ENCODE peak calls at places on chromosomes 6 and 20, in eight cellular contexts. S is PC-9, Q is neural progenitor cell, D is fibroblast of lung, O is OCI-LY7, Z is endothelial cell of umbilical vein, U is HCT116, K is MM.1S. B is an unnamed sample.

GRCh38 chr20:51594206-51594998 is 51.9 kb upstream of the NFATC2 start:
- DNase-seq in S (no peak), Q (no peak), D (no peak), O (no peak), Z (no peak), U (no peak), K (no peak), B (no peak)

GRCh38 chr6:7909323-7910276 is 988 bp downstream of the TXNDC5 start:
- DNase-seq in S (peak; percentile 52), Q (peak; percentile 77), D (peak; percentile 48), O (peak; percentile 46), Z (peak; percentile 84), U (no peak), K (peak; percentile 36), B (peak; percentile 32)

GRCh38 chr6:62371840-62372239 is 85.8 kb upstream of the KHDRBS2 start:
- DNase-seq in S (no peak), Q (no peak), D (no peak), O (no peak), Z (no peak), U (no peak), K (no peak), B (no peak)

GRCh38 chr6:128725271-128726233 is 157.4 kb upstream of the LAMA2 start:
- DNase-seq in S (peak; percentile 3), Q (peak; percentile 61), D (peak; percentile 52), O (peak; percentile 20), Z (peak; percentile 44), U (peak; percentile 41), K (no peak), B (no peak)

GRCh38 chr6:41780623-41781301 is at the start of gene PRICKLE4:
- DNase-seq in S (peak; percentile 69), Q (peak; percentile 69), D (no peak), O (no peak), Z (peak; percentile 43), U (no peak), K (no peak), B (no peak)

GRCh38 chr6:150202404-150202803 is 59.6 kb downstream of the PPP1R14C start:
- DNase-seq in S (peak; percentile 30), Q (no peak), D (peak; percentile 59), O (no peak), Z (no peak), U (no peak), K (no peak), B (peak; percentile 66)

GRCh38 chr6:21348462-21349195 is 244.9 kb upstream of the SOX4 start:
- DNase-seq in S (peak; percentile 68), Q (peak; percentile 29), D (peak; percentile 80), O (no peak), Z (peak; percentile 58), U (no peak), K (no peak), B (peak; percentile 53)

GRCh38 chr6:35047265-35048011 is 93.7 kb downstream of the TCP11 start:
- DNase-seq in S (no peak), Q (no peak), D (peak; percentile 66), O (no peak), Z (peak; percentile 64), U (no peak), K (peak; percentile 8), B (no peak)

GRCh38 chr6:140051521-140052455 is 677.3 kb upstream of the CITED2 start:
- DNase-seq in S (no peak), Q (no peak), D (peak; percentile 99), O (no peak), Z (peak; percentile 41), U (no peak), K (no peak), B (peak; percentile 95)

GRCh38 chr6:48086187-48086586 is 24.8 kb downstream of the PTCHD4 start:
- DNase-seq in S (no peak), Q (no peak), D (no peak), O (no peak), Z (no peak), U (no peak), K (no peak), B (no peak)

GRCh38 chr20:48025661-48026060 is 240.4 kb upstream of the SULF2 start:
- DNase-seq in S (no peak), Q (no peak), D (peak; percentile 89), O (no peak), Z (no peak), U (no peak), K (no peak), B (peak; percentile 70)

GRCh38 chr20:2276015-2276414 is 19.8 kb upstream of the TGM3 start:
- DNase-seq in S (no peak), Q (no peak), D (no peak), O (no peak), Z (no peak), U (no peak), K (no peak), B (no peak)

GRCh38 chr20:2279245-2279779 is 16.5 kb upstream of the TGM3 start:
- DNase-seq in S (no peak), Q (no peak), D (peak; percentile 7), O (no peak), Z (no peak), U (no peak), K (no peak), B (no peak)

DNA sequence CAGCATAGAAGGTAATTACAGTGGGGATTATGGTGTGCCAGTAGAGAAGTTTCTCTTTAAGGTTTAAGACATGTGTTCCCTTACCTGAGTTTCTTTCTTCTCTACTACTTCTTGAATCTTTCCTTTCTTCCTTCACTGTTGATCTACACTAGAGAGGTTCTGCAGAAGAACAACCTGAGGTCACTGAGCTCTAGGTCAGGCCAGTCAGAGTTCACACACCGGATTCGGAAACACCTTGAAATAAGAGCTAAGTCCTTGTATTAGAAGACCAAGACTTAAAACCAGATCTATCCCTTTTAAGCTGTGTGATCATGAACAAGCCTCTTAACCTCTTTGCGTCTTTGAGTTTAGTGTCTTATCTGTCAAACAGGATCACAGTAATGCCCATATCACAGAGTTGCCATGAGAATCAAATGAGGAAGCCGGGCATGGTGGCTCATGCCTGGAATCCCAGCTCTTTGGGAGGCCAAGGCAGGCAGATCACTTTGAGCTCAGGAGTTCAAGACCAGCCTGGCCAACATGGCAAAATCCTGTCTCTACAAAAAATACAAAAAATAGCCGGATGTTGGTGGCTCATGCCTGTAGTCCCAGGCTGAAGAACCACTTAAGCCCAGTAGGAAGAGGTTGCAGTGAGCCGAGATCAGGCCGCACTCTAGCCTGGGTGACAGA is 22.0 kb upstream of the TGM3 start:
- DNase-seq in S (no peak), Q (no peak), D (no peak), O (no peak), Z (no peak), U (no peak), K (no peak), B (no peak)
- H2AFZ ChIP-seq in S (no peak overlapping the region), Q (no peak overlapping the region), D (no peak overlapping the region), O (no peak overlapping the region), Z (no peak overlapping the region), U (no peak overlapping the region), K (no peak overlapping the region), B (no peak overlapping the region)

GRCh38 chr6:10425973-10426780 is 11.3 kb upstream of the TFAP2A start:
- DNase-seq in S (peak; percentile 84), Q (peak; percentile 73), D (peak; percentile 34), O (peak; percentile 14), Z (no peak), U (no peak), K (peak; percentile 71), B (peak; percentile 52)

GRCh38 chr6:10425177-10425972 is 10.5 kb upstream of the TFAP2A start:
- DNase-seq in S (no peak), Q (peak; percentile 54), D (peak; percentile 21), O (no peak), Z (no peak), U (no peak), K (no peak), B (no peak)

GRCh38 chr6:10421508-10422281 is 6.8 kb upstream of the TFAP2A start:
- DNase-seq in S (no peak), Q (no peak), D (no peak), O (no peak), Z (no peak), U (no peak), K (no peak), B (no peak)

GRCh38 chr6:10422282-10423034 is 7.6 kb upstream of the TFAP2A start:
- DNase-seq in S (no peak), Q (no peak), D (no peak), O (no peak), Z (no peak), U (no peak), K (no peak), B (no peak)

GRCh38 chr6:10424005-10424404 is 9.1 kb upstream of the TFAP2A start:
- DNase-seq in S (no peak), Q (no peak), D (no peak), O (peak; percentile 29), Z (no peak), U (no peak), K (no peak), B (no peak)
- TF ChIP-seq CTCF in S (no peak), Q (peak; percentile 43), D (no peak), O (peak; percentile 48), Z (no peak), U (peak; percentile 54), K (peak; percentile 17), B (peak; percentile 17)

GRCh38 chr6:378958-379366 is 12.6 kb upstream of the IRF4 start:
- DNase-seq in S (no peak), Q (no peak), D (no peak), O (no peak), Z (no peak), U (no peak), K (no peak), B (no peak)
- H3K9me3 ChIP-seq in S (no peaks in the 10 kb centered on the region), Q (no peaks in the 10 kb centered on the region), D (no peaks in the 10 kb centered on the region), O (no peaks in the 10 kb centered on the region), Z (peaks cover 2% of the 10 kb centered on the region), U (no peaks in the 10 kb centered on the region), K (no peaks in the 10 kb centered on the region), B (peaks cover 31% of the 10 kb centered on the region)

DNA sequence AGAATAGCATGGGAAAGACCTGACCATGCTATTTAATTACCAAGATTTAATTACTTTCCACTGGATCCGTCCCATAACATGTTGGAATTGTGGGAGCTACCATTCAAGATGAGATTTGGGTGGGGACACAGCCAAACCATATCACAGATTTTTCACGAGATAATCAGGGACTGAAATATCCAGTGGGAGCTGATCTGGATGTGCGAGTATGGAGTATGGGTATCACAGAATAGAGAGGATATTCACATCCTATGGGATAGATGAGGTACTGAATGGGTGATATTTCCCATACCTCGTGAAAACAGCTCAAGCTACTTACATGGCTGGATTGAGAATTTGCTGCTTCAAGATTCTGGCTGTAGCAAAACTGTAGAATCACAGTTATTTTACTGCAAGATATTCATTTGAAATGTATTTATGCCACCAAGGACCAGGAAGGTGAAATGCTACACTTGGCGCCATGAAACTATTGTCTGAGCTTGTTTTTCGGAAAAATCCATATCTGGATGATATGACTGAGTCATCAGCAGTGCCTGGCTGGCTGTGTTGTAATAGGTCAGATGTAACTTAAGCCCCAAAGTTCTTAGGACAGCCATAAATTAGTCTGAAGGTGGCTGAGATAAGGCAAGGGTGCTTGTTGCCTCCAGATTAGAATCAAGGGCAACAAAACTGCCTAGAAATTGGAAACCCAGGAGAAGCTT is 29.8 kb downstream of the KCNS1 start:
- DNase-seq in S (peak; percentile 50), Q (no peak), D (peak; percentile 49), O (no peak), Z (peak; percentile 94), U (no peak), K (no peak), B (peak; percentile 32)
- H2AFZ ChIP-seq in S (no peak overlapping the region), Q (no peak overlapping the region), D (no peak overlapping the region), O (no peak overlapping the region), Z (peak overlapping the region; percentile 4), U (no peak overlapping the region), K (no peak overlapping the region), B (no peak overlapping the region)